ENCODE peak calls at places on chromosome 3, in six cellular contexts. R, J, D, W, Q and B are unnamed samples.

GRCh38 chr3:117756580-117756979 is 1047.0 kb downstream of the TUSC7 start:
- DNase-seq in R (no peak), Q (no peak), D (no peak), J (peak), W (no peak), B (no peak)

GRCh38 chr3:155442066-155442465 is 148.6 kb upstream of the STRIT1 start:
- DNase-seq in W (no peak), D (no peak), R (no peak), J (no peak), Q (no peak), B (no peak)

GRCh38 chr3:93973160-93974126 is at the start of gene PROS1:
- DNase-seq in R (peak), W (peak), Q (peak), J (peak), D (peak), B (peak)

GRCh38 chr3:100033814-100034490 is 80.3 kb downstream of the FILIP1L start:
- DNase-seq in W (no peak), J (peak), D (no peak), Q (no peak), R (no peak), B (no peak)

GRCh38 chr3:147462856-147463255 is 53.7 kb downstream of the ZIC1 start:
- DNase-seq in Q (no peak), D (no peak), J (no peak), R (no peak), W (no peak), B (no peak)

GRCh38 chr3:190614466-190615384 is 100.8 kb downstream of the IL1RAP start:
- DNase-seq in J (no peak), R (no peak), W (no peak), Q (no peak), D (no peak), B (no peak)

GRCh38 chr3:56724580-56725142 is 41.6 kb upstream of the TASOR start:
- DNase-seq in D (no peak), W (no peak), R (no peak), Q (no peak), J (peak), B (no peak)

GRCh38 chr3:130429069-130430023 is 83.9 kb downstream of the COL6A5 start:
- DNase-seq in R (no peak), J (no peak), D (no peak), Q (no peak), W (no peak), B (no peak)

GRCh38 chr3:187567741-187568140 is 102.5 kb downstream of the SST start:
- DNase-seq in W (no peak), Q (no peak), J (peak), D (no peak), R (no peak), B (no peak)

GRCh38 chr3:16595778-16596177 is 9.4 kb downstream of the DAZL start:
- DNase-seq in J (no peak), Q (no peak), R (no peak), D (no peak), W (no peak), B (no peak)

GRCh38 chr3:129927072-129927471 is 33.6 kb upstream of the TMCC1 start:
- DNase-seq in Q (no peak), D (no peak), W (no peak), R (no peak), J (peak), B (no peak)

GRCh38 chr3:57952208-57952631 is 56.0 kb upstream of the FLNB start:
- DNase-seq in W (no peak), Q (no peak), J (peak), D (peak), R (peak), B (no peak)

GRCh38 chr3:167940241-167940640 is 155.5 kb downstream of the GOLIM4 start:
- DNase-seq in D (no peak), R (no peak), J (peak), Q (no peak), W (no peak), B (no peak)

GRCh38 chr3:7682822-7683229 is 818.8 kb upstream of the LMCD1 start:
- DNase-seq in Q (no peak), J (peak), D (peak), R (no peak), W (no peak), B (no peak)

GRCh38 chr3:78647735-78648134 is 1120.1 kb downstream of the ROBO1 start:
- DNase-seq in J (peak), W (no peak), D (no peak), Q (no peak), R (no peak), B (no peak)

GRCh38 chr3:55690746-55691540 is 203.8 kb upstream of the WNT5A start:
- DNase-seq in J (no peak), D (no peak), R (no peak), Q (no peak), W (no peak), B (peak)

GRCh38 chr3:87771338-87772059 is 287.3 kb downstream of the CGGBP1 start:
- DNase-seq in Q (no peak), R (no peak), J (peak), W (peak), D (no peak), B (peak)

GRCh38 chr3:45387636-45388348 is 584 bp upstream of the LARS2 start:
- DNase-seq in J (no peak), W (no peak), D (no peak), R (no peak), Q (no peak), B (no peak)

GRCh38 chr3:31755911-31756658 is 223.4 kb downstream of the STT3B start:
- DNase-seq in Q (no peak), R (no peak), J (no peak), D (no peak), W (peak), B (no peak)

GRCh38 chr3:20055020-20055775 is 15.0 kb downstream of the KAT2B start:
- DNase-seq in D (no peak), R (no peak), W (peak), J (no peak), Q (no peak), B (no peak)

GRCh38 chr3:9955067-9955502 is 2.9 kb upstream of the PRRT3 start:
- DNase-seq in J (peak), Q (no peak), R (no peak), D (no peak), W (no peak), B (no peak)

GRCh38 chr3:148034353-148034752 is 625.2 kb downstream of the ZIC1 start:
- DNase-seq in D (no peak), R (no peak), W (no peak), Q (no peak), J (no peak), B (no peak)

GRCh38 chr3:99783009-99783573 is 34.6 kb upstream of the CMSS1 start:
- DNase-seq in W (no peak), Q (no peak), D (no peak), J (peak), R (no peak), B (no peak)

GRCh38 chr3:108862865-108863798 is 40.5 kb downstream of the TRAT1 start:
- DNase-seq in D (no peak), W (peak), R (no peak), J (peak), Q (no peak), B (peak)

GRCh38 chr3:63740116-63740515 is 79.0 kb upstream of the C3orf49 start:
- DNase-seq in Q (no peak), R (no peak), W (no peak), J (no peak), D (no peak), B (no peak)

GRCh38 chr3:141353652-141354495 is 14.4 kb upstream of the ZBTB38 start:
- DNase-seq in R (no peak), Q (no peak), D (no peak), J (no peak), W (no peak), B (no peak)

GRCh38 chr3:147613710-147614109 is 204.5 kb downstream of the ZIC1 start:
- DNase-seq in W (no peak), J (no peak), R (no peak), Q (no peak), D (no peak), B (no peak)

GRCh38 chr3:36714343-36714742 is 50.0 kb downstream of the DCLK3 start:
- DNase-seq in W (no peak), R (no peak), J (peak), D (no peak), Q (no peak), B (no peak)

GRCh38 chr3:178088930-178089329 is 447.3 kb upstream of the KCNMB2 start:
- DNase-seq in Q (no peak), J (no peak), W (no peak), R (no peak), D (no peak), B (no peak)

GRCh38 chr3:137988982-137989381 is 21.0 kb upstream of the CLDN18 start:
- DNase-seq in D (no peak), J (no peak), W (no peak), R (no peak), Q (no peak), B (peak)

GRCh38 chr3:134576831-134577230 is 74.0 kb downstream of the KY start:
- DNase-seq in Q (no peak), D (no peak), J (no peak), W (no peak), R (no peak), B (no peak)

GRCh38 chr3:88282519-88283241 is 132.9 kb downstream of the C3orf38 start:
- DNase-seq in R (no peak), Q (no peak), J (no peak), W (no peak), D (no peak), B (no peak)

GRCh38 chr3:157232146-157232545 is 72.2 kb upstream of the CCNL1 start:
- DNase-seq in Q (no peak), D (no peak), W (no peak), R (no peak), J (no peak), B (no peak)

GRCh38 chr3:157233923-157234322 is 74.0 kb upstream of the CCNL1 start:
- DNase-seq in Q (no peak), J (no peak), D (no peak), W (no peak), R (no peak), B (no peak)

GRCh38 chr3:157237886-157238285 is 77.9 kb upstream of the CCNL1 start:
- DNase-seq in J (no peak), W (no peak), R (no peak), D (no peak), Q (no peak), B (no peak)

GRCh38 chr3:157238527-157238926 is 78.6 kb upstream of the CCNL1 start:
- DNase-seq in D (no peak), W (no peak), Q (no peak), J (peak), R (no peak), B (no peak)

GRCh38 chr3:157235291-157235690 is 75.3 kb upstream of the CCNL1 start:
- DNase-seq in R (no peak), Q (no peak), J (no peak), W (no peak), D (no peak), B (no peak)
- TF ChIP-seq CTCF in R (no peak), Q (no peak), J (no peak), W (no peak), D (no peak), B (no peak)

GRCh38 chr3:149490260-149490971 is 15.9 kb downstream of the TM4SF4 start:
- DNase-seq in Q (no peak), W (no peak), D (no peak), J (no peak), R (no peak), B (no peak)

GRCh38 chr3:149493315-149494021 is 19.0 kb downstream of the TM4SF4 start:
- DNase-seq in J (no peak), Q (no peak), W (no peak), R (no peak), D (no peak), B (no peak)

GRCh38 chr3:149489060-149489690 is 14.7 kb downstream of the TM4SF4 start:
- DNase-seq in J (no peak), R (no peak), W (no peak), D (no peak), Q (no peak), B (peak)

GRCh38 chr3:149486726-149487125 is 12.2 kb downstream of the TM4SF4 start:
- DNase-seq in Q (no peak), J (no peak), D (no peak), W (no peak), R (no peak), B (no peak)

DNA sequence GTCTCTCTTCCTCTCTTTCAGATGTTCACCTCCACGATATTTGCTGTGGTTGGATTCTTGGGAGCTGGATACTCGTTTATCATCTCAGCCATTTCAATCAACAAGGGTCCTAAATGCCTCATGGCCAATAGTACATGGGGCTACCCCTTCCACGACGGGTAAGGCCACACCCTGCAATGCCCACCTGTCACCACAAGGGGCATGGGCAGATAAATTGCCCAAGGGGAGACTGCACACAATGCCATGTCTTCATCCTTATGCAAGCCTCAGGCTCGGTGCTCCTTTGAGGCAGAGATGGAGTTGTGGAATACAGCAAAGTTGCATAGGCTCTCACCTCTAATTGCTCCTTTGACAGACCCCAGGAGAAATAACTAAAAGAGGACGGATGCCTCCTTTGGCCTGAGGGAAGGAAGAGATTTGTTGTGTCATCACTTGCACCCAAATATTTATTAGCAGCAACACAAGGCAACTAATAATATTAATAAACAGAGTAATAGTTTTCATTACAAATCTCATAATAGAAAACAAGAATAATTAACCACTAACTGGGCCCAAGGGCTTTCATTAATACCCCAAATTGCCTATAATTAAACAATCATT is 13.2 kb downstream of the TM4SF4 start:
- DNase-seq in W (peak), D (no peak), Q (peak), R (no peak), J (no peak), B (peak)
- TF ChIP-seq CTCF in W (peak), D (peak), Q (peak), R (no peak), J (no peak), B (peak)

DNA sequence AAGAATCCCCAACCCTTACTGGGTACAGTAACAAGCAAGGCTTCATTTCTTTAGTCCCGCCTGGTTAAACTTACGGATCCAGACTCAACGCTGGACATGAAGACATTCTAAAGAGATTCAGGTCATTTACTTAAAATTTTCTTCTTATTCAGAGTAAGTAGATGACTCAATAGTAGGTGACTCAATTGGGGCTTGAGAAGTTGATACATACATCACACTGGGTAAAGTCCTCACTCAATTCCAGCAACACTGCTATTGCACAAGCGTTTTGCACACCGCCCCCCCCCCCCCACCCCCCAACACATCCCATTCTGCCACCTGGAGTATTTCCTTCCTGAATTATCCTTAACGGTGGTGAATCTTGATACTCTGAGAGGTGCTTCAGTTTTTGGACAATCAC is 610.0 kb downstream of the FOXP1 start:
- DNase-seq in R (no peak), D (no peak), W (no peak), Q (no peak), J (peak), B (no peak)
- TF ChIP-seq CTCF in R (no peak), D (no peak), W (no peak), Q (no peak), J (no peak), B (no peak)

GRCh38 chr3:184526158-184526483 is 35.5 kb upstream of the EPHB3 start:
- DNase-seq in D (no peak), J (no peak), W (peak), Q (no peak), R (no peak), B (no peak)
- TF ChIP-seq CTCF in D (no peak), J (no peak), W (peak), Q (peak), R (no peak), B (no peak)

GRCh38 chr3:43319794-43320193 is 33.5 kb downstream of the SNRK start:
- DNase-seq in R (no peak), Q (no peak), J (no peak), W (no peak), D (no peak), B (no peak)
- TF ChIP-seq CTCF in R (no peak), Q (no peak), J (no peak), W (no peak), D (no peak), B (no peak)

DNA sequence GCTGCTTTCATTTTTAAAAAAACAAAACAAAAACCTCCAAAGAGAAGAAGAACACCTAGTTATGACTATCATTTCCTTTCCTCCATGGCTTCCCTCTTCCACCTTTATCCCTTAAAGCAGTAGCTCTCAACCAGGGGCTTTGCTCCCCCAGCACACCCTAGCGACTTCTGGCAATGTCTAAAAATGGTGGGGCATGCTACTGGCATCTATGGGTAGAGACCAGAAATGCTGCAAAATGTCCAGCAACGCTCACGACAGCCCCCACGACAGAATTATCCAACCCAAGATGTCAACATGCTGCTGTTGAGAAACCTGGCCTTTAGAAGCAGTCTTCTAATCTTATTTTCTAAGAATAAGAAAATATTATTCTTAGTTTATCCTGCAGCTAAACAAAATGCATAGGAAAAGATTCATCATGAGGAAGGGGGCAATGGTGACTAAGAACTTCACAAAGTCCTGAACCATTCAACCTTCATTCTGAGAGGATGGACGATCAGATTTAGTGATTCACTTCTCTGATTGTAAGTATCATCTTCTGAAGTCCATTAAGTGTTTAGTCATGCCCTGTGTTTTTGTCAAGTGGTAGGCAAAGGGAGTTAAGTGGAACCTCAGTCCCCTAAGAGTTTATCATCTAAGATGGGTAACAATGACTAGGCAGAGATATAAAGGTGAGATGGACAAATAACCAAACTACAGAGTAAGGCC is 81.7 kb downstream of the CCNL1 start:
- DNase-seq in Q (no peak), J (peak), W (no peak), R (no peak), D (no peak), B (no peak)
- TF ChIP-seq CTCF in Q (no peak), J (no peak), W (no peak), R (no peak), D (no peak), B (no peak)